ENCODE peak calls at places on chromosomes 12 and 14, in ten cellular contexts. One of them, this sample, is unnamed.

GRCh38 chr14:61566537-61567225 is 128.6 kb upstream of the HIF1A start:
- DNase-seq in psoas muscle: no peak
- DNase-seq in head of caudate nucleus: no peak
- DNase-seq in nephron progenitor cell: no peak
- DNase-seq in hepatic stellate cell: no peak
- DNase-seq in mucosa of descending colon: no peak
- DNase-seq in activated T-cell treated with anti-CD3 and anti-CD28 coated beads for 1 hour: no peak
- DNase-seq in germinal center: no peak
- DNase-seq in astrocyte of the spinal cord: peak
- DNase-seq in adipocyte: peak
- DNase-seq in this sample: peak

GRCh38 chr12:48512855-48513254 is 12.6 kb upstream of the OR8S1 start:
- DNase-seq in psoas muscle: no peak
- DNase-seq in head of caudate nucleus: no peak
- DNase-seq in nephron progenitor cell: no peak
- DNase-seq in hepatic stellate cell: no peak
- DNase-seq in mucosa of descending colon: no peak
- DNase-seq in activated T-cell treated with anti-CD3 and anti-CD28 coated beads for 1 hour: no peak
- DNase-seq in germinal center: no peak
- DNase-seq in astrocyte of the spinal cord: no peak
- DNase-seq in adipocyte: no peak
- DNase-seq in this sample: no peak

GRCh38 chr12:64625243-64626077 is 15.2 kb downstream of the RASSF3 start:
- DNase-seq in psoas muscle: peak
- DNase-seq in head of caudate nucleus: peak
- DNase-seq in nephron progenitor cell: no peak
- DNase-seq in hepatic stellate cell: peak
- DNase-seq in mucosa of descending colon: no peak
- DNase-seq in activated T-cell treated with anti-CD3 and anti-CD28 coated beads for 1 hour: no peak
- DNase-seq in germinal center: peak
- DNase-seq in astrocyte of the spinal cord: peak
- DNase-seq in adipocyte: peak
- DNase-seq in this sample: no peak

GRCh38 chr12:124518051-124518932 is 49.1 kb downstream of the NCOR2 start:
- DNase-seq in psoas muscle: peak
- DNase-seq in head of caudate nucleus: peak
- DNase-seq in nephron progenitor cell: peak
- DNase-seq in hepatic stellate cell: peak
- DNase-seq in mucosa of descending colon: peak
- DNase-seq in activated T-cell treated with anti-CD3 and anti-CD28 coated beads for 1 hour: no peak
- DNase-seq in germinal center: no peak
- DNase-seq in astrocyte of the spinal cord: peak
- DNase-seq in adipocyte: peak
- DNase-seq in this sample: peak

GRCh38 chr12:106287364-106287763 is 15.2 kb upstream of the TCP11L2 start:
- DNase-seq in psoas muscle: no peak
- DNase-seq in head of caudate nucleus: no peak
- DNase-seq in nephron progenitor cell: no peak
- DNase-seq in hepatic stellate cell: no peak
- DNase-seq in mucosa of descending colon: no peak
- DNase-seq in activated T-cell treated with anti-CD3 and anti-CD28 coated beads for 1 hour: no peak
- DNase-seq in germinal center: no peak
- DNase-seq in astrocyte of the spinal cord: peak
- DNase-seq in adipocyte: no peak
- DNase-seq in this sample: no peak

GRCh38 chr14:53148612-53149202 is 4.4 kb downstream of the DDHD1 start:
- DNase-seq in psoas muscle: no peak
- DNase-seq in head of caudate nucleus: no peak
- DNase-seq in nephron progenitor cell: no peak
- DNase-seq in hepatic stellate cell: no peak
- DNase-seq in mucosa of descending colon: no peak
- DNase-seq in activated T-cell treated with anti-CD3 and anti-CD28 coated beads for 1 hour: no peak
- DNase-seq in germinal center: no peak
- DNase-seq in astrocyte of the spinal cord: no peak
- DNase-seq in adipocyte: peak
- DNase-seq in this sample: no peak

GRCh38 chr12:119423285-119423684 is 88.8 kb downstream of the CCDC60 start:
- DNase-seq in psoas muscle: no peak
- DNase-seq in head of caudate nucleus: no peak
- DNase-seq in nephron progenitor cell: peak
- DNase-seq in hepatic stellate cell: no peak
- DNase-seq in mucosa of descending colon: no peak
- DNase-seq in activated T-cell treated with anti-CD3 and anti-CD28 coated beads for 1 hour: no peak
- DNase-seq in germinal center: no peak
- DNase-seq in astrocyte of the spinal cord: no peak
- DNase-seq in adipocyte: no peak
- DNase-seq in this sample: no peak

GRCh38 chr14:103562135-103562384 is 397 bp downstream of the BAG5 start:
- DNase-seq in psoas muscle: no peak
- DNase-seq in head of caudate nucleus: no peak
- DNase-seq in nephron progenitor cell: no peak
- DNase-seq in hepatic stellate cell: no peak
- DNase-seq in mucosa of descending colon: no peak
- DNase-seq in activated T-cell treated with anti-CD3 and anti-CD28 coated beads for 1 hour: no peak
- DNase-seq in germinal center: no peak
- DNase-seq in astrocyte of the spinal cord: no peak
- DNase-seq in adipocyte: peak
- DNase-seq in this sample: no peak

GRCh38 chr14:69013943-69014782 is 35.1 kb upstream of the ACTN1 start:
- DNase-seq in psoas muscle: peak
- DNase-seq in head of caudate nucleus: no peak
- DNase-seq in nephron progenitor cell: peak
- DNase-seq in hepatic stellate cell: no peak
- DNase-seq in mucosa of descending colon: peak
- DNase-seq in activated T-cell treated with anti-CD3 and anti-CD28 coated beads for 1 hour: no peak
- DNase-seq in germinal center: no peak
- DNase-seq in astrocyte of the spinal cord: peak
- DNase-seq in adipocyte: peak
- DNase-seq in this sample: no peak

GRCh38 chr14:64995291-64995690 is 8.6 kb downstream of the FNTB start:
- DNase-seq in psoas muscle: no peak
- DNase-seq in head of caudate nucleus: no peak
- DNase-seq in nephron progenitor cell: no peak
- DNase-seq in hepatic stellate cell: no peak
- DNase-seq in mucosa of descending colon: no peak
- DNase-seq in activated T-cell treated with anti-CD3 and anti-CD28 coated beads for 1 hour: no peak
- DNase-seq in germinal center: no peak
- DNase-seq in astrocyte of the spinal cord: no peak
- DNase-seq in adipocyte: no peak
- DNase-seq in this sample: no peak

GRCh38 chr12:3841783-3842182 is 31.4 kb downstream of the PARP11 start:
- DNase-seq in psoas muscle: no peak
- DNase-seq in head of caudate nucleus: no peak
- DNase-seq in nephron progenitor cell: no peak
- DNase-seq in hepatic stellate cell: no peak
- DNase-seq in mucosa of descending colon: no peak
- DNase-seq in activated T-cell treated with anti-CD3 and anti-CD28 coated beads for 1 hour: no peak
- DNase-seq in germinal center: no peak
- DNase-seq in astrocyte of the spinal cord: no peak
- DNase-seq in adipocyte: no peak
- DNase-seq in this sample: no peak

GRCh38 chr14:53190938-53191337 is 37.8 kb upstream of the DDHD1 start:
- DNase-seq in psoas muscle: no peak
- DNase-seq in head of caudate nucleus: no peak
- DNase-seq in nephron progenitor cell: no peak
- DNase-seq in hepatic stellate cell: no peak
- DNase-seq in mucosa of descending colon: no peak
- DNase-seq in activated T-cell treated with anti-CD3 and anti-CD28 coated beads for 1 hour: no peak
- DNase-seq in germinal center: no peak
- DNase-seq in astrocyte of the spinal cord: no peak
- DNase-seq in adipocyte: no peak
- DNase-seq in this sample: no peak

GRCh38 chr14:69610859-69611263 is 535 bp upstream of the SUSD6 start:
- DNase-seq in psoas muscle: no peak
- DNase-seq in head of caudate nucleus: no peak
- DNase-seq in nephron progenitor cell: no peak
- DNase-seq in hepatic stellate cell: no peak
- DNase-seq in mucosa of descending colon: no peak
- DNase-seq in activated T-cell treated with anti-CD3 and anti-CD28 coated beads for 1 hour: no peak
- DNase-seq in germinal center: no peak
- DNase-seq in astrocyte of the spinal cord: no peak
- DNase-seq in adipocyte: peak
- DNase-seq in this sample: no peak

GRCh38 chr12:42213954-42214426 is 24.1 kb downstream of the YAF2 start:
- DNase-seq in psoas muscle: peak
- DNase-seq in head of caudate nucleus: peak
- DNase-seq in nephron progenitor cell: no peak
- DNase-seq in hepatic stellate cell: no peak
- DNase-seq in mucosa of descending colon: no peak
- DNase-seq in activated T-cell treated with anti-CD3 and anti-CD28 coated beads for 1 hour: no peak
- DNase-seq in germinal center: no peak
- DNase-seq in astrocyte of the spinal cord: peak
- DNase-seq in adipocyte: peak
- DNase-seq in this sample: peak

GRCh38 chr12:10067942-10068341 is 30.8 kb downstream of the CLEC1A start:
- DNase-seq in psoas muscle: no peak
- DNase-seq in head of caudate nucleus: no peak
- DNase-seq in nephron progenitor cell: no peak
- DNase-seq in hepatic stellate cell: no peak
- DNase-seq in mucosa of descending colon: no peak
- DNase-seq in activated T-cell treated with anti-CD3 and anti-CD28 coated beads for 1 hour: no peak
- DNase-seq in germinal center: no peak
- DNase-seq in astrocyte of the spinal cord: no peak
- DNase-seq in adipocyte: no peak
- DNase-seq in this sample: no peak

GRCh38 chr12:4118017-4118510 is 155.5 kb upstream of the CCND2 start:
- DNase-seq in psoas muscle: peak
- DNase-seq in head of caudate nucleus: peak
- DNase-seq in nephron progenitor cell: no peak
- DNase-seq in hepatic stellate cell: no peak
- DNase-seq in mucosa of descending colon: peak
- DNase-seq in activated T-cell treated with anti-CD3 and anti-CD28 coated beads for 1 hour: no peak
- DNase-seq in germinal center: peak
- DNase-seq in astrocyte of the spinal cord: peak
- DNase-seq in adipocyte: peak
- DNase-seq in this sample: peak